ENCODE peak calls at places on chromosomes 4 and X, in seven cellular contexts. V, I, S, P, U, T and X are unnamed samples. For H3K79me1, the result is how much of the 10 kb centered on the place peaks cover.

GRCh38 chrX:136531951-136532350 is at the start of gene VGLL1:
- DNase-seq in V (no peak), I (no peak), S (no peak), P (no peak), U (no peak), T (peak), X (no peak)

GRCh38 chr4:17285747-17286146 is 226.1 kb downstream of the QDPR start:
- DNase-seq in V (no peak), I (no peak), S (no peak), P (no peak), U (no peak), T (peak), X (no peak)

GRCh38 chr4:5823542-5824211 is 69.2 kb downstream of the CRMP1 start:
- DNase-seq in V (no peak), I (no peak), S (no peak), P (no peak), U (no peak), T (no peak), X (no peak)

GRCh38 chr4:76547167-76547760 is 112.2 kb downstream of the SHROOM3 start:
- DNase-seq in V (peak), I (no peak), S (peak), P (no peak), U (no peak), T (no peak), X (no peak)

GRCh38 chr4:19329631-19330030 is 922.1 kb upstream of the SLIT2 start:
- DNase-seq in V (no peak), I (no peak), S (no peak), P (no peak), U (peak), T (peak), X (peak)

GRCh38 chr4:122827258-122827887 is 742 bp downstream of the FGF2 start:
- DNase-seq in V (peak), I (no peak), S (peak), P (no peak), U (peak), T (peak), X (peak)

GRCh38 chr4:69321153-69321729 is 41.0 kb downstream of the UGT2B28 start:
- DNase-seq in V (no peak), I (no peak), S (no peak), P (no peak), U (no peak), T (no peak), X (no peak)

GRCh38 chr4:188930822-188931221 is 791.6 kb downstream of the TRIML1 start:
- DNase-seq in V (peak), I (peak), S (peak), P (no peak), U (no peak), T (no peak), X (peak)

GRCh38 chr4:114349543-114350175 is 248.9 kb upstream of the UGT8 start:
- DNase-seq in V (no peak), I (no peak), S (no peak), P (no peak), U (peak), T (no peak), X (peak)

GRCh38 chr4:139763668-139764067 is 98.0 kb downstream of the MGST2 start:
- DNase-seq in V (no peak), I (no peak), S (no peak), P (no peak), U (no peak), T (no peak), X (peak)

GRCh38 chr4:41927761-41928499 is 7.3 kb upstream of the TMEM33 start:
- DNase-seq in V (no peak), I (no peak), S (no peak), P (no peak), U (no peak), T (no peak), X (no peak)

GRCh38 chr4:41178372-41179085 is 35.8 kb downstream of the APBB2 start:
- DNase-seq in V (no peak), I (no peak), S (no peak), P (no peak), U (peak), T (no peak), X (peak)

GRCh38 chr4:87580057-87580456 is 28.3 kb upstream of the DSPP start:
- DNase-seq in V (no peak), I (no peak), S (no peak), P (peak), U (no peak), T (no peak), X (no peak)

GRCh38 chr4:70671091-70671490 is 4.8 kb upstream of the JCHAIN start:
- DNase-seq in V (no peak), I (no peak), S (no peak), P (no peak), U (no peak), T (no peak), X (no peak)
- H3K79me1 ChIP-seq in V (under half), I (under half), S (under half), P (under half), U (under half), T (under half), X (under half)

GRCh38 chr4:81084624-81085023 is 54.1 kb downstream of the BMP3 start:
- DNase-seq in V (no peak), I (no peak), S (no peak), P (no peak), U (peak), T (no peak), X (peak)

GRCh38 chr4:81081156-81081555 is 50.6 kb downstream of the BMP3 start:
- DNase-seq in V (no peak), I (no peak), S (no peak), P (no peak), U (no peak), T (no peak), X (no peak)

GRCh38 chr4:81085979-81086378 is 55.5 kb downstream of the BMP3 start:
- DNase-seq in V (no peak), I (no peak), S (no peak), P (no peak), U (no peak), T (peak), X (no peak)

GRCh38 chr4:81084029-81084428 is 53.5 kb downstream of the BMP3 start:
- DNase-seq in V (no peak), I (no peak), S (no peak), P (no peak), U (peak), T (no peak), X (peak)

DNA sequence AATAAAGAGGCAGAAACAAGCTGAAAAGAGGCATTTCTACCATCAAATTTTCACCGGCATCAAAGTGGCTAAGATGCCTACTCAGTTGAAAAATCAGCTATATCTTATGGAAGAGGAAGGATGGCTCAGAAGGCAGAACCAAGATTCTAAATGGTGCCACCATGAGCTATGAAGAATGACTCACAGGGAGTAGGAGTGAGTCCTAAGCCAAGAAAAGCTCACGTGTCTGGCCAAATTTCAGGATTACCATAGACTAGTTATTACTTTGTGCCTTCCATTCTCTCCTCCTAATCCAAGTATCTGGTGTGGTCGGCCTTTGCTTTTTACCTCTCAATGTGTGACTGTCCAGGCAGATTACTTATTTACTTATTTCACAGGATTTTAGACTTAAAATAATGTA is 54.8 kb downstream of the BMP3 start:
- DNase-seq in V (no peak), I (no peak), S (no peak), P (no peak), U (no peak), T (no peak), X (no peak)
- H3K79me1 ChIP-seq in V (under half), I (under half), S (under half), P (under half), U (under half), T (under half), X (under half)

GRCh38 chr4:184727430-184727829 is 6.5 kb downstream of the CENPU start:
- DNase-seq in V (no peak), I (no peak), S (no peak), P (no peak), U (no peak), T (no peak), X (no peak)
- H3K79me1 ChIP-seq in V (under half), I (under half), S (under half), P (under half), U (under half), T (under half), X (under half)

GRCh38 chrX:40388441-40388840 is 192.3 kb upstream of the ATP6AP2 start:
- DNase-seq in V (no peak), I (no peak), S (no peak), P (no peak), U (no peak), T (no peak), X (no peak)

GRCh38 chrX:40377684-40378083 is 203.1 kb upstream of the ATP6AP2 start:
- DNase-seq in V (no peak), I (no peak), S (no peak), P (no peak), U (no peak), T (no peak), X (no peak)

GRCh38 chrX:40383969-40384368 is 196.8 kb upstream of the ATP6AP2 start:
- DNase-seq in V (no peak), I (no peak), S (no peak), P (no peak), U (no peak), T (no peak), X (no peak)

GRCh38 chrX:40380649-40381488 is 199.9 kb upstream of the ATP6AP2 start:
- DNase-seq in V (no peak), I (no peak), S (no peak), P (no peak), U (no peak), T (no peak), X (no peak)

DNA sequence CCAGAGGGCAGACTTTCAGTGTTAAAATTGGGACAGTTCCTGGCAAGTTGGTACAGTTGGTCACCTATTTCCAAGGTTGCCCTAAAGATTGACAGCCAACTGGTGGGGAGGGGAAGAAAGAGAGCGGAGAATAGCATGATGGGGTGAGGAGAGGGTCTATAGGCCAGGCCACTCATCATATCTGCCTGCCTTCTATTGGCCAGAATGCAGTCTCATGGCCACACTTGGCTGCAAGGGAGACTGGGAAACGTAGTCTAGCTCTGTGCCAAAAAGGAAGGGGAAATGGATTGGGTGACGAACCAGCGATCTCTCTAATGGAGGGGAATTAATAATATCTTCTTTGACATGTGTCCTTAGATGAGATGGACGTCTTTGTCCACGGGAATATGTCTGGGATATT is 197.4 kb upstream of the ATP6AP2 start:
- DNase-seq in V (peak), I (no peak), S (no peak), P (peak), U (no peak), T (no peak), X (no peak)
- H3K79me1 ChIP-seq in V (under half), I (under half), S (under half), P (under half), U (under half), T (under half), X (under half)

DNA sequence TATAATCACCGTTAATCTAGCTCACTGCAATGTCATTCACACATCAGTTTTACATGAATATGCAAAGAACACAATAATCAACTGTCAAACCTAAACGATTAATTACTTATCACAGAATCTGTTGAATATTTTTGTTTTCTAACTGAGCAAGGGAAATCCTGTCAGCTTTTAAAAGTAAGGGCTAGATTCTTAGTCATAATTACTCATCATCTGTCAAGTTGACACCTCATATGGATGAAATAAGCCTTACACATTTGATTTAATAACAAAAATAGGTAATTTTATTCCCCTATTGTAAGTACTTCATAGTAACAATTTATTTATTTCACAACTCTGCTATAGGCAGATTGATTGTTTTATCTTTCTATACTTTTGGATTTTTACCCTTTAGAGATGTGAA is 32.7 kb downstream of the TMA16 start:
- DNase-seq in V (no peak), I (no peak), S (no peak), P (no peak), U (no peak), T (no peak), X (no peak)
- H3K79me1 ChIP-seq in V (under half), I (under half), S (under half), P (under half), U (under half), T (under half), X (under half)